ENCODE peak calls at places on chromosomes 1 and 21, in five cellular contexts. E, Q, X, K and R are unnamed samples. For H3K79me2, the result is how much of the 10 kb centered on the place peaks cover.

GRCh38 chr1:178134061-178134460 is 40.2 kb downstream of the RASAL2 start:
- DNase-seq in E (peak), Q (no peak), X (no peak), K (no peak), R (no peak)

GRCh38 chr1:4711191-4711915 is 56.9 kb downstream of the AJAP1 start:
- DNase-seq in E (no peak), Q (no peak), X (no peak), K (peak), R (no peak)

GRCh38 chr1:61084560-61084991 is 2.2 kb downstream of the NFIA start:
- DNase-seq in E (no peak), Q (no peak), X (no peak), K (no peak), R (no peak)

GRCh38 chr1:180291004-180291403 is 60.9 kb downstream of the LHX4 start:
- DNase-seq in E (no peak), Q (no peak), X (no peak), K (no peak), R (no peak)

GRCh38 chr1:169676001-169676400 is 35.4 kb downstream of the SELL start:
- DNase-seq in E (no peak), Q (no peak), X (no peak), K (no peak), R (no peak)

GRCh38 chr1:216765346-216766300 is 42.4 kb upstream of the ESRRG start:
- DNase-seq in E (peak), Q (no peak), X (no peak), K (peak), R (no peak)

GRCh38 chr1:244412116-244412639 is 39.5 kb downstream of the ADSS2 start:
- DNase-seq in E (no peak), Q (no peak), X (no peak), K (no peak), R (no peak)

GRCh38 chr1:29651684-29652665 is 415.7 kb downstream of the PTPRU start:
- DNase-seq in E (no peak), Q (no peak), X (no peak), K (no peak), R (no peak)

GRCh38 chr1:27292111-27292510 is 29.9 kb upstream of the TMEM222 start:
- DNase-seq in E (no peak), Q (no peak), X (peak), K (no peak), R (no peak)

GRCh38 chr21:34881894-34882371 is 167.2 kb downstream of the RUNX1 start:
- DNase-seq in E (no peak), Q (no peak), X (no peak), K (no peak), R (no peak)

GRCh38 chr1:118257946-118258345 is 72.9 kb upstream of the SPAG17 start:
- DNase-seq in E (no peak), Q (no peak), X (no peak), K (no peak), R (no peak)

GRCh38 chr1:11921022-11921421 is 5.2 kb downstream of the KIAA2013 start:
- DNase-seq in E (no peak), Q (no peak), X (no peak), K (peak), R (no peak)

GRCh38 chr1:100530141-100530540 is 7.8 kb upstream of the GPR88 start:
- DNase-seq in E (no peak), Q (no peak), X (no peak), K (no peak), R (no peak)

DNA sequence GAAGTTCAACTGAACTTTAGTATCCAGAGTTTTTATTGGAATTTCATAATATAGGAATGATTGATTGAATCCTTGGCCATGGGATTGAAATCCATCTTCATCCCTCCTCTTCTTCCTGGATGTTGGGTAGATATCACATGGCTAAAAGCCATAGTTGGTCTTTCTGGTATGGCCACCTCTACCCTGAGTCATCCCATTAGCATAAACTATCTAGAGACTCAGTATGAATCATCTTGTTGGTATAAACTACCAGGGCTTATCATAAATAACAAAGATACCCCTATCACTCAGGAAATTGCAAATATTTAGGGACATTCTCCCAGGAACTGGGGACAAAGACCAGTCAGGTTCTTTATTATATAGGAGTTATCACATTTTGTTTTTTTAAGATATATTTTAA is 21.2 kb upstream of the ZP4 start:
- DNase-seq in E (no peak), Q (no peak), X (no peak), K (no peak), R (no peak)
- H3K79me2 ChIP-seq in E (under half), Q (under half), X (under half), K (under half), R (under half)

DNA sequence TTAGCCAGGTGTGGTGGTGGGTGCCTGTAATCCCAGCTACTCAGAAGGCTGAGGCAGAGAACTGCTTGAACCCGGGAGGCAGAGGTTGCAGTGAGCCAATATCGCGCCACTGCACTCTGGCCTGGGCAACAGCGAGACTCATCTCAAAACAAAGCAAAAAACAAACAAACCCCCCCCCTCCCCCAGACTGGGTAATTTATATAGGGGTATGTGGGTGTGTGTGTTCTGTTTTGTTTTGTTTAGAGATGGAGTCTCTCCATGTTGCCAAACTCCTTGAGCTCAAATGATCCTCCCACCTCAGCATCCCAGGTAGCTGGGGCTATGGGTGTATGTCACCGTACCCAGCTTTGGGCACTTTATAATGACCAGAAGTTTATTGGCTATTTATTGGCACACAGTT is 73.6 kb downstream of the SLC27A3 start:
- DNase-seq in E (no peak), Q (no peak), X (no peak), K (no peak), R (no peak)
- H3K79me2 ChIP-seq in E (under half), Q (under half), X (under half), K (half or more), R (half or more)

GRCh38 chr21:42973991-42974831 is at the start of gene PKNOX1:
- DNase-seq in E (peak), Q (peak), X (peak), K (peak), R (peak)

GRCh38 chr21:42973309-42973990 is 912 bp upstream of the PKNOX1 start:
- DNase-seq in E (no peak), Q (no peak), X (no peak), K (no peak), R (no peak)

GRCh38 chr21:42969193-42969600 is 5.2 kb upstream of the PKNOX1 start:
- DNase-seq in E (peak), Q (no peak), X (no peak), K (no peak), R (no peak)

GRCh38 chr21:42971897-42972275 is 2.5 kb upstream of the PKNOX1 start:
- DNase-seq in E (no peak), Q (peak), X (no peak), K (no peak), R (no peak)

GRCh38 chr21:42970946-42971653 is 3.3 kb upstream of the PKNOX1 start:
- DNase-seq in E (peak), Q (peak), X (no peak), K (no peak), R (no peak)
- H3K79me2 ChIP-seq in E (under half), Q (under half), X (under half), K (under half), R (under half)

GRCh38 chr1:93357242-93357641 is 11.5 kb downstream of the DR1 start:
- DNase-seq in E (no peak), Q (no peak), X (no peak), K (no peak), R (no peak)
- H3K79me2 ChIP-seq in E (under half), Q (half or more), X (half or more), K (half or more), R (half or more)

DNA sequence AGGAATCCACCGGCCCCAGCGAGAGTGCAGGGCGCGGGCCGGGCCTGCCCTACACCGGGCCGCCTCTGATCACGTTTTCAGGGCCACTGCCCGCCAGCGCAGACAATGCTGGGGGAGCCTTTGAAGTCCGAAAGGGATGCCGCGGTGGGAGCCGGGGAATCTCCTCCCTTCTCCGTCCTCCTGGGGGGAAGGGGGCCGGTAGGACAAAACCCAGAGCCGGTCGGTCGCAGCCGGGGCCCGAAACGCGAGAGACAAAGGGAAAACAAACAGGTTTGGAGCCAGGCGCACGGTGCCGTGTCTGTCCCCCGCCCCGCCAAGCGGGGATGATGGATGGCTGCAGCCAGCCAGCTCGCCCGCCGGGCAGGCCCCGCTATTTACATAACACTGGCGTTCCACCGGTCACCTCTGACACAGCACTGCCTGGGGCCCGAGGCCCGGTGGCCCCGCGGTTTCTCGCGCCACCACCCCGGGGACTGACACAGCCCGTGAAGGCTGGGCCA is 92.0 kb downstream of the CASZ1 start:
- DNase-seq in E (peak), Q (peak), X (no peak), K (peak), R (no peak)
- H3K79me2 ChIP-seq in E (under half), Q (under half), X (under half), K (under half), R (under half)

DNA sequence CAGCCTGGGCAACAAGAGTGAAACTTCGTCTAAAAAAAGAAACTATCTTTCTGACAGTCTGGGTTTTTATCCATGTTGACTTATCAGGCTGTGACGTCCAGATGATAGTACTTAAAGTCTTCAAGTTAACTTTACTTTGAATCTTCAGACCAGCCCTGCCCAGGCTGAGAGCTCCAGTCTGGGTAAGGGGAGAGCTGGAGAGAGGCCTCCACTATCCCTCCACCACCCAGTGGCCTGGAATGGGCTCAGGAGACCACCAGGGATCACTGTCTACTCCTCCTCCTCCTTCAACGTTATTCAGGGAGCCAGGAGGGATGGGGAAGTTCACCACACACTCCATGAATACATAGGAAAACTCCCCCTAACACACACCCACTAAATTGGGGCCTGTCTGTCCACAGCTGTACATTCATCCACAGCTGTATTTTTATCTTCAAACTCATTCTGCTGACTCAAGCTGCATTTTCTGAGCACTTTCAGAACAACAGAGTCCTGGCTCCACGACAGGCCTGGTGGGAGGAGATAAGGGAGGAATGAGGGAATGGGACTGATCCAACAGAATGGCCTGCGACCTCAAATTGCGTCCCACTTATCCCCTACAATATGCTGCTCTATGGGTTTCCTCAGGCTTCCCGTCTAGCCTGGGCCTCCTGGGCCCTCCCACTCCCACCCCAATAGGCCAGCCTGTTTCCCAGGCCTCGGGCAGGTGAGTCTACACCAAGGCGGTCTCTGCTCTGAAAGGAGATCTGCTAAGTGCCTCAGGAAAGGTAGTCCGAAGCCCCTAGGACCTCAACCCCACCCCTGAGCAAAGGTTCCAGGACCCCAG is 1.8 kb downstream of the SLC45A3 start:
- DNase-seq in E (no peak), Q (no peak), X (no peak), K (no peak), R (no peak)
- H3K79me2 ChIP-seq in E (under half), Q (under half), X (under half), K (under half), R (under half)

GRCh38 chr21:15004721-15005370 is 60.0 kb downstream of the NRIP1 start:
- DNase-seq in E (no peak), Q (peak), X (no peak), K (no peak), R (no peak)

GRCh38 chr21:15000076-15000475 is 64.7 kb downstream of the NRIP1 start:
- DNase-seq in E (no peak), Q (no peak), X (no peak), K (no peak), R (no peak)

GRCh38 chr21:15003463-15004135 is 61.2 kb downstream of the NRIP1 start:
- DNase-seq in E (peak), Q (peak), X (no peak), K (peak), R (no peak)

GRCh38 chr21:15001773-15002647 is 62.8 kb downstream of the NRIP1 start:
- DNase-seq in E (no peak), Q (peak), X (no peak), K (no peak), R (no peak)

GRCh38 chr21:15001113-15001512 is 63.7 kb downstream of the NRIP1 start:
- DNase-seq in E (no peak), Q (no peak), X (no peak), K (no peak), R (no peak)
- H3K79me2 ChIP-seq in E (under half), Q (under half), X (half or more), K (half or more), R (under half)

DNA sequence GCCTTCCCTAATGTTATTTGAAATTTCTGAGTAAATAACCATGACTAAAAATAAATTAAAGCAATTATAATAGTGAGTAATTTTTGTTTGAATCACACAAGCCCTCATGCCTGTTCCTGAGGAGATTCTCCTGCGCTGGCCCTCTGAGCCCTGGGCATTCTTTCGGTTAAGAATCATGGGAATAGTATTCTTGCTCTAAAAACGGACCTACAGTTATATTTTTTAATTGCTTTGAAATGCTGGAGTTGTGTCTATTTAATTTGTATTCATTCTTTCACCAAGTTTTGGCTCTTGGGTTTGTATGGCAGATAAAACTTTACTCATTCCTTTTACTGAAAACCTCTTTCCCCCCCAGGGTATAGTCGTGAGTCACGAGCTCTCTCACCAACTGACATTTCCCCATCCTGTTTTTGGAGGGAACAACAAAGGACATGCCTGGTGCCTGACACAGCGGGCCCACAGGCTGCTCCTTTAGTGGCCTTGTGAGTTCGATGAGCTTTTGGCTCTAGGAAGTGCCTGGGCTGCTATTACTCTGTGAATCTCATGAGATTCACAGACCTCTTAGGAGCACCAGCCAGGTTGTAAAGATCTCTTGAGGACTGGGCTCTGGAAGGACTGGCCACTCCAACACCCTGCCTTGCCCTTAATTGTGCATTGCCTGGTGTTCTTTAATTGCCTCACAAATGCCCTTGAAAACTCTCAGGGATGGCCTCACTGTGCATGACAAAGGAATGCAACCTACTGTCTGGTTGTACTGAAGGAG is 58.6 kb downstream of the DDR2 start:
- DNase-seq in E (peak), Q (peak), X (peak), K (peak), R (no peak)
- H3K79me2 ChIP-seq in E (under half), Q (under half), X (under half), K (under half), R (under half)